ENCODE peak calls at places on chromosomes 7 and 10, in seven cellular contexts. K, U, V, D, N, Q and F are unnamed samples.
A peak's percentile ranks its signal among the peaks of the same experiment; 100 is the strongest.

GRCh38 chr7:11466517-11467105 is 365.4 kb downstream of the THSD7A start:
- DNase-seq in K (no peak), U (no peak), V (no peak), D (no peak), N (no peak), Q (no peak), F (no peak)

GRCh38 chr10:74058071-74058470 is 60.2 kb downstream of the VCL start:
- DNase-seq in K (no peak), U (no peak), V (no peak), D (no peak), N (no peak), Q (no peak), F (no peak)

GRCh38 chr7:128398016-128398840 is 11.6 kb downstream of the IMPDH1 start:
- DNase-seq in K (peak; percentile 69), U (peak; percentile 70), V (peak; percentile 74), D (peak; percentile 34), N (peak; percentile 25), Q (peak; percentile 76), F (peak; percentile 69)

GRCh38 chr10:110425684-110426293 is 71.9 kb upstream of the DUSP5 start:
- DNase-seq in K (no peak), U (no peak), V (peak; percentile 76), D (no peak), N (no peak), Q (peak; percentile 91), F (no peak)

GRCh38 chr10:63699785-63700184 is 178.6 kb downstream of the REEP3 start:
- DNase-seq in K (no peak), U (no peak), V (no peak), D (no peak), N (no peak), Q (peak; percentile 68), F (no peak)

GRCh38 chr7:128084896-128085608 is 53.8 kb upstream of the LRRC4 start:
- DNase-seq in K (no peak), U (peak; percentile 41), V (no peak), D (no peak), N (no peak), Q (no peak), F (no peak)

GRCh38 chr7:140059288-140060242 is 3.2 kb downstream of the PARP12 start:
- DNase-seq in K (peak; percentile 89), U (no peak), V (peak; percentile 60), D (no peak), N (peak; percentile 38), Q (peak; percentile 79), F (peak; percentile 66)

GRCh38 chr7:76280408-76280807 is 22.1 kb upstream of the HSPB1 start:
- DNase-seq in K (no peak), U (no peak), V (no peak), D (no peak), N (no peak), Q (no peak), F (no peak)

GRCh38 chr7:95847061-95847460 is 74.7 kb downstream of the DYNC1I1 start:
- DNase-seq in K (no peak), U (no peak), V (no peak), D (no peak), N (no peak), Q (no peak), F (no peak)

GRCh38 chr10:101120884-101121660 is 10.0 kb upstream of the TLX1 start:
- DNase-seq in K (peak; percentile 74), U (no peak), V (no peak), D (no peak), N (no peak), Q (no peak), F (peak; percentile 44)

GRCh38 chr7:47170516-47170915 is 411.4 kb downstream of the TNS3 start:
- DNase-seq in K (no peak), U (no peak), V (no peak), D (no peak), N (no peak), Q (peak; percentile 27), F (no peak)

GRCh38 chr10:110664483-110665420 is 20.6 kb downstream of the RBM20 start:
- DNase-seq in K (peak; percentile 27), U (no peak), V (no peak), D (no peak), N (no peak), Q (peak; percentile 85), F (peak; percentile 65)

GRCh38 chr10:132363376-132363775 is 31.4 kb downstream of the LRRC27 start:
- DNase-seq in K (no peak), U (no peak), V (no peak), D (no peak), N (no peak), Q (no peak), F (no peak)

GRCh38 chr7:39271386-39271785 is 293.7 kb downstream of the POU6F2 start:
- DNase-seq in K (peak; percentile 22), U (peak; percentile 73), V (no peak), D (peak; percentile 41), N (no peak), Q (peak; percentile 15), F (peak; percentile 27)

GRCh38 chr7:138886501-138886917 is 88.5 kb upstream of the ATP6V0A4 start:
- DNase-seq in K (no peak), U (peak; percentile 48), V (peak; percentile 55), D (no peak), N (no peak), Q (peak; percentile 93), F (peak; percentile 76)

GRCh38 chr7:3430588-3430987 is 129.5 kb downstream of the SDK1 start:
- DNase-seq in K (no peak), U (peak; percentile 49), V (no peak), D (no peak), N (no peak), Q (no peak), F (no peak)

GRCh38 chr7:96861-97260 is 95.5 kb upstream of the FAM20C start:
- DNase-seq in K (no peak), U (no peak), V (no peak), D (no peak), N (no peak), Q (no peak), F (no peak)

GRCh38 chr7:101865031-101865824 is 47.8 kb downstream of the CUX1 start:
- DNase-seq in K (no peak), U (no peak), V (no peak), D (no peak), N (no peak), Q (no peak), F (no peak)

GRCh38 chr10:124240721-124241350 is 147.4 kb upstream of the CHST15 start:
- DNase-seq in K (peak; percentile 2), U (no peak), V (no peak), D (no peak), N (no peak), Q (no peak), F (no peak)

GRCh38 chr7:158295966-158296797 is 291.4 kb downstream of the PTPRN2 start:
- DNase-seq in K (no peak), U (no peak), V (no peak), D (no peak), N (no peak), Q (no peak), F (no peak)

GRCh38 chr10:96257944-96258343 is 13.4 kb downstream of the BLNK start:
- DNase-seq in K (no peak), U (no peak), V (no peak), D (peak; percentile 17), N (no peak), Q (no peak), F (no peak)

GRCh38 chr10:28236641-28237040 is 66.2 kb downstream of the MPP7 start:
- DNase-seq in K (no peak), U (no peak), V (no peak), D (no peak), N (no peak), Q (no peak), F (no peak)

GRCh38 chr10:17200885-17201164 is 647 bp downstream of the TRDMT1 start:
- DNase-seq in K (peak; percentile 53), U (peak; percentile 42), V (peak; percentile 37), D (no peak), N (no peak), Q (peak; percentile 72), F (peak; percentile 61)

GRCh38 chr10:20993387-20994170 is 96.5 kb upstream of the NEBL start:
- DNase-seq in K (no peak), U (no peak), V (no peak), D (no peak), N (no peak), Q (no peak), F (no peak)

GRCh38 chr7:55576753-55577152 is 4.5 kb upstream of the VOPP1 start:
- DNase-seq in K (no peak), U (no peak), V (no peak), D (no peak), N (no peak), Q (no peak), F (no peak)

GRCh38 chr7:22549667-22550513 is 49.9 kb upstream of the STEAP1B start:
- DNase-seq in K (no peak), U (peak; percentile 66), V (no peak), D (no peak), N (no peak), Q (peak; percentile 66), F (peak; percentile 75)

GRCh38 chr10:58326967-58327381 is 7.8 kb upstream of the UBE2D1 start:
- DNase-seq in K (no peak), U (no peak), V (no peak), D (no peak), N (no peak), Q (peak; percentile 33), F (no peak)

GRCh38 chr7:156608176-156608478 is 32.4 kb upstream of the RNF32 start:
- DNase-seq in K (no peak), U (no peak), V (no peak), D (no peak), N (no peak), Q (no peak), F (no peak)

GRCh38 chr7:106022193-106022821 is 59.2 kb downstream of the CDHR3 start:
- DNase-seq in K (peak; percentile 63), U (no peak), V (no peak), D (no peak), N (peak; percentile 47), Q (no peak), F (no peak)

GRCh38 chr10:50536617-50537252 is 87.0 kb downstream of the SGMS1 start:
- DNase-seq in K (no peak), U (no peak), V (no peak), D (no peak), N (no peak), Q (no peak), F (no peak)

GRCh38 chr10:132213917-132214316 is 27.2 kb downstream of the DPYSL4 start:
- DNase-seq in K (no peak), U (no peak), V (no peak), D (no peak), N (no peak), Q (no peak), F (no peak)